ENCODE peak calls at places on chromosomes 16 and 17, in five cellular contexts. B is kidney epithelial cell, Z is K562, V is mucosa of descending colon, W is body of pancreas. N is an unnamed sample.

GRCh38 chr17:38403491-38403890 is 24.8 kb upstream of the ARHGAP23 start:
- DNase-seq in Z (no peak), B (no peak), W (no peak), V (peak), N (no peak)

GRCh38 chr16:61575617-61576016 is 460.6 kb downstream of the CDH8 start:
- DNase-seq in Z (no peak), V (no peak), W (no peak), B (no peak), N (no peak)

GRCh38 chr17:45143101-45143670 is 5.1 kb upstream of the HEXIM1 start:
- DNase-seq in B (no peak), V (no peak), Z (no peak), W (no peak), N (no peak)

GRCh38 chr17:56715613-56716357 is 117.9 kb downstream of the C17orf67 start:
- DNase-seq in Z (peak), B (peak), V (peak), W (peak), N (peak)

GRCh38 chr16:1762196-1762878 is 9.0 kb downstream of the NME3 start:
- DNase-seq in Z (no peak), B (no peak), V (no peak), W (no peak), N (no peak)

GRCh38 chr16:77943770-77944169 is 78.6 kb upstream of the CLEC3A start:
- DNase-seq in V (no peak), B (no peak), Z (no peak), W (peak), N (no peak)

GRCh38 chr17:82767041-82767754 is 15.3 kb downstream of the TBCD start:
- DNase-seq in V (peak), B (no peak), Z (peak), W (peak), N (no peak)

GRCh38 chr17:82875418-82875856 is 35.6 kb upstream of the ZNF750 start:
- DNase-seq in W (no peak), V (no peak), B (no peak), Z (no peak), N (no peak)

GRCh38 chr16:58125781-58126335 is 3.3 kb downstream of the CFAP20 start:
- DNase-seq in W (no peak), B (no peak), Z (no peak), V (no peak), N (no peak)

GRCh38 chr17:78873519-78874340 is 29.3 kb downstream of the CEP295NL start:
- DNase-seq in B (peak), V (no peak), W (peak), Z (no peak), N (no peak)

GRCh38 chr17:46194393-46195216 is 1.4 kb upstream of the KANSL1 start:
- DNase-seq in V (peak), W (no peak), B (no peak), Z (peak), N (no peak)

GRCh38 chr17:76196675-76197074 is 43.6 kb downstream of the RNF157 start:
- DNase-seq in Z (no peak), W (peak), V (peak), B (no peak), N (no peak)

GRCh38 chr16:54657058-54657708 is 273.5 kb upstream of the IRX5 start:
- DNase-seq in W (peak), V (no peak), Z (no peak), B (no peak), N (peak)

GRCh38 chr16:56930516-56931252 is 1.3 kb upstream of the HERPUD1 start:
- DNase-seq in W (peak), V (no peak), Z (no peak), B (no peak), N (no peak)

GRCh38 chr16:79642652-79643051 is 42.1 kb upstream of the MAF start:
- DNase-seq in V (no peak), B (no peak), W (no peak), Z (no peak), N (no peak)

GRCh38 chr17:79696159-79696982 is 34.4 kb upstream of the ENPP7 start:
- DNase-seq in Z (no peak), W (no peak), B (no peak), V (no peak), N (no peak)

GRCh38 chr16:57916735-57917450 is 54.0 kb downstream of the CNGB1 start:
- DNase-seq in B (peak), Z (no peak), V (no peak), W (no peak), N (no peak)

GRCh38 chr17:55726440-55726839 is 3.8 kb upstream of the TMEM100 start:
- DNase-seq in V (peak), Z (no peak), B (peak), W (peak), N (no peak)

GRCh38 chr17:32350662-32351418 is 883 bp downstream of the ZNF207 start:
- DNase-seq in B (no peak), V (peak), W (peak), Z (peak), N (no peak)

GRCh38 chr17:28369684-28370034 is 448 bp downstream of the VTN start:
- DNase-seq in V (no peak), Z (no peak), W (no peak), B (no peak), N (no peak)

GRCh38 chr17:34146440-34147043 is 108.5 kb upstream of the CCL2 start:
- DNase-seq in V (peak), Z (peak), B (no peak), W (peak), N (no peak)

DNA sequence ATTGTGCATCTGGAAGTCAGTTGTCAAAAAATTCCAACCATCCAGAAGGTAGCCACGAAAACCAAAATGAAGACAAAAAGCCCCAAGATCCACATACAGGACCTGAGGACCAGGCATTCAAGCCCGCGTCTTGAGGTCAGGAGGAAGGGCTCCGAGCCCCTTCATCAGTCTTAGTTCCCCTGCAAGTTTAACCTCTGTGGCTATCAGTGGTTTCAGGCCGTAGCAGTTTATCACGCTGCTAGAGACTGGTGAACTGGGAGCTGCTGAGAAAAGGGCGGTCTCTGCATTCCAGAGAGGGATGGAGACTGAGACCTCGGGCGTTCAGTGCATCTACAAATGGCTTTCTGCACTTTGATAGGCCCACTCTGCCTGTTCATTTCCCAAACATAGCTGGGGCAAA is 70.6 kb downstream of the IRF8 start:
- DNase-seq in V (no peak), Z (no peak), B (no peak), W (no peak), N (no peak)
- H3K4me3 ChIP-seq in V (no peak), Z (no peak), B (no peak), W (no peak), N (no peak)

GRCh38 chr16:74100405-74101316 is 196.0 kb upstream of the PSMD7 start:
- DNase-seq in V (no peak), W (no peak), Z (no peak), B (no peak), N (no peak)

GRCh38 chr16:74099530-74099929 is 197.1 kb upstream of the PSMD7 start:
- DNase-seq in B (no peak), Z (no peak), W (no peak), V (no peak), N (no peak)

DNA sequence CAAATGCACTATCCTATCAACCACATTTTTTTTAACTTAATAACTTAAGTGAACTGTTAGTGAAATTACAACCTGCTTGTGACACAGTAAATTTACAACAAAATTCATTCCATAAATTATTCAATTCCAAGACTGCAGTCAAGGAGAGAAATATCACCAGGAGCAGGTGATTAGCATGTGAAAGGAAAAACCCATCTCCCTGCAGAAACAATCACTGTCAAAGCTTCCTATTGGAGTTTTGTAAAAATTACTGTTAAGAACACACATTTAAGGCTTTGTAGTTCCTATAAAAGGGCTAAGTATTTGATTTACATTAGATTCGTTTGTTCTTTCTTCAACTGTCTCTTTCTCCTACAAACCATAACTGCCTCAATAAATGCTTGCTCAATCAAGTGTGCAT is 195.2 kb upstream of the PSMD7 start:
- DNase-seq in B (no peak), Z (no peak), V (no peak), W (no peak), N (no peak)
- TF ChIP-seq CTCF in B (no peak), Z (no peak), V (no peak), W (no peak), N (no peak)

DNA sequence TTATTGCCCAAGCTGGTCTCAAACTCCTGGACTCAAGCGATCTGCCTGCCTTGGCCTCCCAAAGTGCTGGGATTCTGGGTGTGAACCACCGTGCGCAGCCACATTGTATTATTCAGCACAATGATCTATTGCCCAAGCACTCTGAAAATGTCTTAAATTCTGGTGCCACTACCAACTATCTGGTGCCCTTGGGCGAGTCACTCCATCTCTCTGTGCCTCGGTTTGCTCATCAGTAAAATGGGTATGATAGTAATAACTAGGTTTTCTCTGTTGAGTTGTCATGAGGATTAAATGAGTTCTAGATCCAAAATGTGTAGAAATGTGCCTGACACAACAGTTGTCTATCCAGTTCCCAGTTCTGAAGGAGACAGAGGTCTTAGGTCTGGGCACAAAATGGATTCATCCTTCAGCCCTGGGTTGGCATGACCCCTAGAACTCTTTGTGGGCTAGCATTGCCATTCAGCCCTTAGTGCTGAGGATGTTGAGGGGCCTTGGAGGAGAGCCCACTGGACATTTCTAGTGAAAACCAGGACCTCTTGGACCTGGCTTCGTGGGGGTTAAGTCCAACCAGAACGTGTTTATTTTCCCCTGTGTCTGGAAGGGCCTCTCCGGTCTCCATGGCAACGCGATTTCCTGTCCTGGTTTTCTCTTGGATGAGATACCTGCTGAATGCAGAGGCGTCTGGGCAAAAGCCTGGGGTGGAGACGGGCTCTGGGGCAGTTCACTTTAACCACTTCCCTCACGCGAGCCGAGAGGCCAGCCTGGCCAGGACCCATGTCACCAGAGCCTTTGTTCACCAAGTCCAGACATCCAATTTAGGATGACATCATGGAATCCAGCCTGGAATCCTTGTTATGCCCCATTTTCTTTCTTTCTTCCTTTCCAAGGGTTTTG is 43.7 kb upstream of the TNRC6A start:
- DNase-seq in V (peak), B (peak), Z (no peak), W (peak), N (no peak)
- H3K4me3 ChIP-seq in V (no peak), B (no peak), Z (no peak), W (no peak), N (no peak)

DNA sequence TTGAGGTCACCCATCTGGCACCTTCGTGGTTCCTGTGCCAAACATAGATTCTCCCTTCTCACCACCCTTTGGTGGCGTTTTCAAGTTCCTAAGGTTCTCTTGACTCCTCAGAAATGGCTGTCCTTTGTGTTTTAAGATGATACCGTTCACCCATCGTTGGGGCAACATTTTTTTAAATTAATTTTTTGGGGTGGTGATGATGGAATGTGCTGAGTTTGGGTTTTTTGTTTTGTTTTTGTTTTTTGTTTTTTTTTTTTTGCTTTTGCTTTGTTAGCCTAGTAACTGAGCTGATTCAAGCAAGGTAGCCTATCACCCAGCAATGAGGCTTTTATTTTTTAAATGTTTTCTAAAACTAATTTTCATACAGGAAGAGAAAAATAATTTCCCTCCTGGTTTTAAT is 2.6 kb downstream of the CHST4 start:
- DNase-seq in W (no peak), V (no peak), Z (no peak), B (no peak), N (no peak)
- TF ChIP-seq CTCF in W (no peak), V (no peak), Z (no peak), B (no peak), N (no peak)

GRCh38 chr17:65099941-65100315 is 37.2 kb upstream of the RGS9 start:
- DNase-seq in Z (no peak), B (peak), V (peak), W (peak), N (peak)
- H3K4me3 ChIP-seq in Z (peak), B (peak), V (no peak), W (peak), N (peak)